ENCODE peak calls at places on chromosomes 4 and X, in five cellular contexts. P is tibial artery, W is Panc1, A is colonic mucosa, K is neural progenitor cell. Y is an unnamed sample.

GRCh38 chr4:112410364-112410763 is 105.6 kb downstream of the NEUROG2 start:
- DNase-seq in P (no peak), W (no peak), K (no peak), A (no peak), Y (no peak)

GRCh38 chr4:80154547-80154933 is 42.8 kb upstream of the PRDM8 start:
- DNase-seq in W (no peak), P (no peak), A (no peak), K (no peak), Y (no peak)

GRCh38 chr4:55758081-55758480 is 61.5 kb upstream of the EXOC1L start:
- DNase-seq in A (no peak), P (no peak), K (no peak), W (no peak), Y (no peak)

GRCh38 chrX:44908198-44908597 is 35.2 kb downstream of the KDM6A start:
- DNase-seq in P (no peak), W (no peak), K (no peak), A (no peak), Y (no peak)

GRCh38 chr4:180059216-180059881 is 2183.9 kb upstream of the TENM3 start:
- DNase-seq in A (peak; percentile 23), P (no peak), W (no peak), K (peak; percentile 74), Y (peak; percentile 29)

GRCh38 chr4:101711590-101712255 is 78.8 kb upstream of the BANK1 start:
- DNase-seq in K (no peak), W (no peak), A (no peak), P (no peak), Y (no peak)

GRCh38 chr4:70902577-70903281 is 560 bp downstream of the MOB1B start:
- DNase-seq in P (no peak), K (no peak), A (peak; percentile 34), W (no peak), Y (no peak)

GRCh38 chr4:72352746-72353145 is 216.3 kb downstream of the ADAMTS3 start:
- DNase-seq in W (no peak), P (no peak), A (no peak), K (no peak), Y (no peak)

GRCh38 chr4:118032691-118033090 is 1.6 kb upstream of the NDST3 start:
- DNase-seq in A (no peak), W (no peak), K (no peak), P (no peak), Y (no peak)

GRCh38 chr4:96154676-96155075 is 314.8 kb downstream of the PDHA2 start:
- DNase-seq in P (no peak), K (no peak), W (no peak), A (no peak), Y (no peak)

GRCh38 chr4:57187241-57187640 is 77.1 kb upstream of the IGFBP7 start:
- DNase-seq in A (no peak), W (no peak), K (no peak), P (no peak), Y (no peak)

GRCh38 chrX:115892787-115893671 is 277.5 kb upstream of the AGTR2 start:
- DNase-seq in P (no peak), W (no peak), K (peak; percentile 62), A (peak; percentile 79), Y (peak; percentile 78)

GRCh38 chr4:1910643-1911042 is 39.5 kb downstream of the NSD2 start:
- DNase-seq in K (peak; percentile 71), A (peak; percentile 55), P (no peak), W (no peak), Y (peak; percentile 40)

GRCh38 chr4:185004562-185005208 is 13.6 kb upstream of the HELT start:
- DNase-seq in W (no peak), A (peak; percentile 23), K (peak; percentile 69), P (peak; percentile 55), Y (peak; percentile 44)

GRCh38 chr4:4762909-4763814 is 96.3 kb upstream of the MSX1 start:
- DNase-seq in P (no peak), W (no peak), A (no peak), K (peak; percentile 77), Y (no peak)

GRCh38 chr4:91127891-91128290 is 1000.7 kb downstream of the CCSER1 start:
- DNase-seq in P (no peak), W (no peak), K (peak; percentile 22), A (no peak), Y (no peak)

GRCh38 chrX:100797359-100797758 is 22.8 kb upstream of the CSTF2 start:
- DNase-seq in K (no peak), A (no peak), P (no peak), W (no peak), Y (no peak)

GRCh38 chr4:173009129-173009823 is 159.3 kb upstream of the GALNT7 start:
- DNase-seq in A (no peak), P (no peak), W (no peak), K (no peak), Y (no peak)

GRCh38 chr4:168304744-168305459 is 13.7 kb downstream of the DDX60 start:
- DNase-seq in W (peak; percentile 93), A (no peak), K (no peak), P (no peak), Y (no peak)

GRCh38 chr4:174531486-174531885 is 9.2 kb upstream of the HPGD start:
- DNase-seq in A (no peak), K (no peak), P (no peak), W (no peak), Y (no peak)

GRCh38 chr4:71230258-71230594 is 108.6 kb upstream of the SLC4A4 start:
- DNase-seq in A (peak; percentile 46), P (peak; percentile 69), K (no peak), W (no peak), Y (peak; percentile 46)

GRCh38 chr4:77617203-77617602 is 11.6 kb downstream of the CXCL13 start:
- DNase-seq in W (no peak), A (no peak), K (no peak), P (no peak), Y (no peak)

GRCh38 chrX:150696264-150696789 is 3.1 kb downstream of the MTMR1 start:
- DNase-seq in P (no peak), K (no peak), A (no peak), W (no peak), Y (no peak)

GRCh38 chrX:150842198-150842553 is 56.3 kb downstream of the CD99L2 start:
- DNase-seq in A (no peak), K (no peak), P (no peak), W (no peak), Y (no peak)

GRCh38 chrX:19889582-19890342 is 2.4 kb upstream of the SH3KBP1 start:
- DNase-seq in A (no peak), W (no peak), K (peak; percentile 15), P (no peak), Y (no peak)

GRCh38 chr4:24322986-24323385 is 261.4 kb downstream of the DHX15 start:
- DNase-seq in W (no peak), K (no peak), P (no peak), A (no peak), Y (no peak)

GRCh38 chr4:185682236-185682635 is 129.8 kb downstream of the SORBS2 start:
- DNase-seq in K (no peak), P (no peak), A (no peak), W (no peak), Y (no peak)

GRCh38 chr4:139028191-139028661 is 12.6 kb downstream of the NOCT start:
- DNase-seq in A (no peak), W (no peak), K (peak; percentile 13), P (no peak), Y (peak; percentile 93)
- H3K27ac ChIP-seq in A (no peak overlapping the region), W (peak overlapping the region; percentile 12), K (no peak overlapping the region), P (no peak overlapping the region), Y (peak overlapping the region; percentile 53)

DNA sequence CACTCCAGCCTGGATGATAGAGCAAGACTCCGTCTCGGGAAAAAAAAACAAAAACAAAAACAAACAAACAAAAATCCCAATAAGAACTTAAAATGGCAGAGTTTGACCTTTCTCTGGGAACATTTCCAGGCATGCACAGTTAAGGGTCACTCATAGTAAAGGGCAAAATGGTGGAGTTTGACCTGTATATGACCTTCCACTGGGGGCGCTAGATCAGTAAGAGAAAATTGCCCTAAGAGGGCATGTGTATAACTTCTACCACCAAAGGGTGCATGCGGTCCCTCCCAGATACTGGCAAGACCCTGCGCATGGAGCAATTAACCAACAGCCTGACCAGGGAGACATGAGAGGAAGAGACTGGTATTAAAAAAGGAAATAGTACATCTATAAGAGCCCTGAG is 177.2 kb downstream of the MOSPD2 start:
- DNase-seq in P (no peak), W (no peak), K (no peak), A (no peak), Y (no peak)
- TF ChIP-seq CTCF in P (no peak), W (no peak), K (peak; percentile 11), A (no peak), Y (no peak)

GRCh38 chr4:53592686-53593641 is 1.7 kb upstream of the LNX1 start:
- DNase-seq in W (no peak), P (no peak), K (peak; percentile 57), A (peak; percentile 81), Y (peak; percentile 79)
- H3K4me3 ChIP-seq in W (peak overlapping the region; percentile 27), P (peak overlapping the region; percentile 24), K (peak overlapping the region; percentile 44), A (peak overlapping the region; percentile 19), Y (no peak overlapping the region)

GRCh38 chr4:11543710-11544109 is 115.0 kb upstream of the HS3ST1 start:
- DNase-seq in W (no peak), A (no peak), P (no peak), K (no peak), Y (no peak)

GRCh38 chr4:11542952-11543351 is 114.3 kb upstream of the HS3ST1 start:
- DNase-seq in K (no peak), W (no peak), P (no peak), A (no peak), Y (no peak)

GRCh38 chr4:11548529-11549176 is 120.0 kb upstream of the HS3ST1 start:
- DNase-seq in W (no peak), P (no peak), K (no peak), A (no peak), Y (no peak)

GRCh38 chr4:11546391-11547160 is 117.9 kb upstream of the HS3ST1 start:
- DNase-seq in P (no peak), K (no peak), W (no peak), A (no peak), Y (no peak)

GRCh38 chr4:11545651-11546050 is 117.0 kb upstream of the HS3ST1 start:
- DNase-seq in P (no peak), W (no peak), K (no peak), A (no peak), Y (no peak)
- H3K27ac ChIP-seq in P (no peak overlapping the region), W (no peak overlapping the region), K (no peak overlapping the region), A (no peak overlapping the region), Y (no peak overlapping the region)

GRCh38 chr4:16199132-16199531 is 27.1 kb downstream of the TAPT1 start:
- DNase-seq in P (no peak), W (no peak), K (peak; percentile 15), A (no peak), Y (no peak)
- TF ChIP-seq CTCF in P (no peak), W (peak; percentile 30), K (peak; percentile 61), A (no peak), Y (peak; percentile 15)

GRCh38 chrX:49249071-49249470 is 13.8 kb downstream of the CCDC22 start:
- DNase-seq in A (no peak), W (no peak), K (no peak), P (no peak), Y (no peak)
- H3K4me3 ChIP-seq in A (no peak overlapping the region), W (no peak overlapping the region), K (no peak overlapping the region), P (no peak overlapping the region), Y (no peak overlapping the region)

Y was measured in body of pancreas.